ENCODE peak calls at places on chromosomes 12 and 14, in eight cellular contexts. M is ovary, W is sigmoid colon, X is A549, F is heart left ventricle, Q is Peyer's patch, J is IMR-90, L is lower leg skin. Z is an unnamed sample.

GRCh38 chr14:104355949-104356737 is 217.8 kb downstream of the KIF26A start:
- DNase-seq in F (no peak), Q (peak), X (no peak), L (no peak), M (no peak), W (peak), J (no peak), Z (peak)

GRCh38 chr14:21039059-21039422 is 3.1 kb upstream of the RNASE7 start:
- DNase-seq in X (no peak), Q (peak), M (peak), F (peak), L (peak), J (peak), W (peak), Z (peak)

GRCh38 chr12:91877461-91878230 is 268.0 kb downstream of the BTG1 start:
- DNase-seq in J (no peak), L (no peak), Q (no peak), M (no peak), W (no peak), F (no peak), X (no peak), Z (no peak)

GRCh38 chr12:122067966-122068365 is 10.6 kb upstream of the MLXIP start:
- DNase-seq in X (no peak), L (no peak), J (peak), F (no peak), Q (peak), M (peak), W (peak), Z (no peak)

GRCh38 chr12:48080285-48080684 is 25.6 kb downstream of the SENP1 start:
- DNase-seq in J (no peak), L (no peak), Q (no peak), F (no peak), M (no peak), W (no peak), X (no peak), Z (no peak)

GRCh38 chr14:100622234-100622633 is 35.0 kb upstream of the BEGAIN start:
- DNase-seq in X (no peak), Q (peak), J (no peak), M (peak), L (no peak), F (no peak), W (peak), Z (no peak)

GRCh38 chr14:90820958-90821357 is 4.7 kb upstream of the TTC7B start:
- DNase-seq in J (peak), F (no peak), Q (peak), M (no peak), W (no peak), X (no peak), L (no peak), Z (peak)

GRCh38 chr12:114448618-114448933 is 42.6 kb upstream of the TBX5 start:
- DNase-seq in M (no peak), F (peak), L (no peak), W (no peak), X (no peak), Q (no peak), J (no peak), Z (no peak)

GRCh38 chr14:52044791-52045522 is 23.9 kb downstream of the NID2 start:
- DNase-seq in F (no peak), L (no peak), X (no peak), J (peak), M (no peak), Q (no peak), W (peak), Z (peak)

GRCh38 chr12:79415754-79416435 is 274.9 kb downstream of the PAWR start:
- DNase-seq in W (no peak), J (peak), L (no peak), M (no peak), Q (peak), X (no peak), F (no peak), Z (peak)

GRCh38 chr12:108266131-108266530 is 73.0 kb downstream of the CMKLR1 start:
- DNase-seq in M (no peak), F (no peak), L (no peak), Q (no peak), J (no peak), X (no peak), W (no peak), Z (no peak)

GRCh38 chr14:22386924-22387775 is 201.9 kb downstream of the DAD1 start:
- DNase-seq in L (peak), J (peak), W (peak), M (peak), Q (peak), F (peak), X (peak), Z (peak)

GRCh38 chr14:51028851-51029754 is 65.8 kb downstream of the TRIM9 start:
- DNase-seq in Q (no peak), J (peak), M (no peak), F (no peak), L (no peak), X (no peak), W (no peak), Z (no peak)

GRCh38 chr14:76537912-76538647 is 162.1 kb downstream of the ESRRB start:
- DNase-seq in L (no peak), W (peak), J (no peak), Q (no peak), X (no peak), M (no peak), F (no peak), Z (no peak)

GRCh38 chr12:123267991-123268843 is 3.4 kb downstream of the CDK2AP1 start:
- DNase-seq in M (no peak), L (no peak), X (no peak), W (no peak), J (no peak), Q (peak), F (peak), Z (peak)

GRCh38 chr12:93968518-93968917 is 179.9 kb upstream of the PLXNC1 start:
- DNase-seq in M (no peak), X (no peak), J (no peak), W (no peak), L (no peak), F (no peak), Q (no peak), Z (no peak)

GRCh38 chr12:95230313-95230712 is 12.7 kb downstream of the VEZT start:
- DNase-seq in X (no peak), F (no peak), Q (no peak), J (no peak), L (no peak), W (no peak), M (no peak), Z (no peak)

GRCh38 chr14:81396108-81396507 is 4.0 kb downstream of the STON2 start:
- DNase-seq in M (no peak), J (no peak), Q (no peak), W (no peak), F (no peak), X (no peak), L (no peak), Z (no peak)

GRCh38 chr12:55732288-55732687 is 3.5 kb upstream of the CD63 start:
- DNase-seq in Q (peak), W (peak), J (no peak), M (no peak), F (no peak), X (no peak), L (no peak), Z (peak)

GRCh38 chr12:99824900-99825562 is 159.7 kb downstream of the ANKS1B start:
- DNase-seq in Q (no peak), F (no peak), W (no peak), J (no peak), X (no peak), M (no peak), L (no peak), Z (no peak)

GRCh38 chr12:7221486-7221885 is 32.0 kb downstream of the PEX5 start:
- DNase-seq in M (no peak), J (peak), X (no peak), Q (no peak), L (no peak), W (no peak), F (no peak), Z (no peak)

GRCh38 chr12:113980537-113981337 is 14.6 kb upstream of the RBM19 start:
- DNase-seq in L (no peak), M (no peak), J (peak), W (no peak), X (peak), Q (peak), F (no peak), Z (peak)

GRCh38 chr12:90274407-90274806 is 565.8 kb upstream of the ATP2B1 start:
- DNase-seq in W (no peak), M (no peak), Q (no peak), J (no peak), L (no peak), F (no peak), X (no peak), Z (no peak)

GRCh38 chr12:11621797-11622423 is 27.6 kb upstream of the ETV6 start:
- DNase-seq in Q (peak), W (no peak), J (no peak), M (peak), L (no peak), F (peak), X (no peak), Z (no peak)

GRCh38 chr12:112479413-112479812 is 60.7 kb downstream of the PTPN11 start:
- DNase-seq in J (no peak), M (no peak), Q (no peak), F (no peak), X (no peak), L (no peak), W (no peak), Z (no peak)

GRCh38 chr14:35975814-35976213 is 149.7 kb downstream of the BRMS1L start:
- DNase-seq in M (no peak), Q (no peak), X (no peak), W (no peak), L (no peak), J (no peak), F (no peak), Z (no peak)

GRCh38 chr12:96237465-96238077 is 43.4 kb downstream of the ELK3 start:
- DNase-seq in X (no peak), M (peak), F (peak), Q (peak), L (peak), J (peak), W (peak), Z (peak)

GRCh38 chr12:22409071-22409951 is 74.8 kb upstream of the ST8SIA1 start:
- DNase-seq in W (no peak), Q (peak), L (no peak), M (no peak), J (no peak), F (no peak), X (no peak), Z (no peak)

GRCh38 chr14:104281768-104282301 is 143.4 kb downstream of the KIF26A start:
- DNase-seq in F (no peak), J (no peak), Q (peak), W (no peak), X (no peak), L (no peak), M (peak), Z (peak)

DNA sequence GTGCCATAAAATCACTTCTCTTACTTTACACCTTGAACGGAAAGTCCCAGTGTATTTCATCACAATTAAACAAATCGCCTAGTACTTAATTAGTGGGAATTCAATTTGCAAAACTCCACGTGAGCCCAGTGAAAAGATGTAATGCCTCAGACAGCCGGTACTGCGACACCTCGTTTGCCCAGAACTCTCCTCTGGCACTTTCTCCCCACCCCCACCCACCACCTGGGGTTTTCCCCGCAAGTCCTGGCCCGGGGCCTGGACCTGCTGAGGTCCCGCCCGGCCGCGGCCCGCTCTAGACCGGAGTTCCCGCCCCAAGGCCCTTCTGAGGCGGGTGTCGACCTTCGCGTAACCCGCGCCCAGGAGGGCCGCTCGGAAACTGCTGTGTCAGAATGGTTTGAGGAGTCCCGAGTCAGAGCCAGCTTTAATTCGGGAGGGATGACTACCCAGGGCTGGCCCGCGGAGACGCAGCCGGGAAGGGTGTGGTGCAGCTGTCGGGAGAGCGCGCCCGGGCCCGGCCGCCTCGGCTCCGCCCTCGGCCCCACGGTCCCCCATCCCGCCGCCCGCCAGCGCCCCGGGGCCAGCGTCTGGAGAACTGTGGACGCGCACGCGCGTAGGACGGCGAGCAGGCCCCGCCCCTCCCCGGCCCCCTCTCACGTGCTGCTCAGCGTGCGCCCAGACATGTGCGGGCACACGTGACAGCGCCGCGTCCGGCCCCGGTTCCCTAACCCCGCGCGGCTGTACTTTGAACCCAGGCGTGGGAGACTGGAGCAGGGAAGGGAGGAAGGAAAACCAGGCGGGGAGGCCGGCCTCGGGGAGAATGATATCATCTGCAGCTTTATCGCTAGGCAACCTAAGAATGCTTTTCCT is 10.8 kb downstream of the BHLHE41 start:
- DNase-seq in M (peak), Q (peak), F (peak), X (peak), J (peak), W (peak), L (peak), Z (peak)
- TF ChIP-seq POLR2A in M (peak), Q (peak), F (peak), X (peak), J (peak), W (peak), L (no peak), Z (peak)

GRCh38 chr12:75511116-75512048 is at the start of gene KRR1:
- DNase-seq in J (peak), W (peak), L (peak), Q (peak), X (peak), M (peak), F (peak), Z (peak)
- TF ChIP-seq POLR2A in J (peak), W (no peak), L (no peak), Q (no peak), X (peak), M (no peak), F (peak), Z (peak)

DNA sequence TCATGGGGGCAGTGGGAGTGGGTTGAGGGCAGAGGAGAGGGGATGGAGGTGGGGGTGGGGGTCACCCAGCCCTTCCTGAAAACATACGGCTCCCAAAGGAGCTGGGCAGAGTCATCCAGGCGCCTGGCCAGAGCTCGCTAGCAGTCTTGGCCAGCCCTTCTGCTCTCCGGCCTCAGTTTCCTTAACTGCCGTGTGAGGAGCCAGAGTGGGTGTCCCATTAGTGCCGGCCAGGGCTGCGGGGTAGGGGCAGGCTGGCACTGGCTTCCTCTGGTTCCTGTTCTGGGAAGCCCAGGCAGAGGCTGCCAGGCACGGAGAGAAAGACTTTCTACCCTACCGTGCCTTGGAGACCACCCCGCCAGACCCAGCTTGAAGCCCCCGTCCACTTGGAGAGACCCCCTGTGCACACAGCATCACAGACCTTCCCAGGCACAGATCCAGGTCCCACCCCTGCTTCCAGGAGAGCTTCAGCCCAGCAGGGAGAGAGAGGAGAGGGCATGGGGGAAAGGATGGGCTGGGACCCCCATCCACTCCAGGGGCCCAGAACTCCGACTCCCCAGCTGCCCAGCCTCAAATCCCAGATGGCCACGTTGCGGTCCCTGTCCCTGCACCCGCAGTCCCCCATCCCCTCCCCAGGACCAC is 93.3 kb downstream of the RFLNA start:
- DNase-seq in W (no peak), L (no peak), F (no peak), Q (no peak), J (no peak), M (no peak), X (no peak), Z (no peak)
- TF ChIP-seq POLR2A in W (no peak), L (no peak), F (no peak), Q (no peak), J (no peak), M (no peak), X (peak), Z (no peak)

GRCh38 chr12:46362895-46363581 is 9.5 kb downstream of the SLC38A2 start:
- DNase-seq in F (no peak), L (no peak), X (no peak), J (no peak), W (no peak), M (no peak), Q (no peak), Z (no peak)

GRCh38 chr12:46364300-46364696 is 8.3 kb downstream of the SLC38A2 start:
- DNase-seq in X (no peak), F (no peak), M (no peak), J (no peak), L (no peak), Q (no peak), W (no peak), Z (no peak)

GRCh38 chr12:46364777-46365580 is 7.6 kb downstream of the SLC38A2 start:
- DNase-seq in M (peak), X (no peak), Q (peak), J (peak), L (no peak), W (peak), F (peak), Z (peak)

GRCh38 chr12:46361667-46362034 is 10.9 kb downstream of the SLC38A2 start:
- DNase-seq in L (no peak), W (no peak), F (no peak), X (no peak), M (no peak), Q (no peak), J (no peak), Z (no peak)

DNA sequence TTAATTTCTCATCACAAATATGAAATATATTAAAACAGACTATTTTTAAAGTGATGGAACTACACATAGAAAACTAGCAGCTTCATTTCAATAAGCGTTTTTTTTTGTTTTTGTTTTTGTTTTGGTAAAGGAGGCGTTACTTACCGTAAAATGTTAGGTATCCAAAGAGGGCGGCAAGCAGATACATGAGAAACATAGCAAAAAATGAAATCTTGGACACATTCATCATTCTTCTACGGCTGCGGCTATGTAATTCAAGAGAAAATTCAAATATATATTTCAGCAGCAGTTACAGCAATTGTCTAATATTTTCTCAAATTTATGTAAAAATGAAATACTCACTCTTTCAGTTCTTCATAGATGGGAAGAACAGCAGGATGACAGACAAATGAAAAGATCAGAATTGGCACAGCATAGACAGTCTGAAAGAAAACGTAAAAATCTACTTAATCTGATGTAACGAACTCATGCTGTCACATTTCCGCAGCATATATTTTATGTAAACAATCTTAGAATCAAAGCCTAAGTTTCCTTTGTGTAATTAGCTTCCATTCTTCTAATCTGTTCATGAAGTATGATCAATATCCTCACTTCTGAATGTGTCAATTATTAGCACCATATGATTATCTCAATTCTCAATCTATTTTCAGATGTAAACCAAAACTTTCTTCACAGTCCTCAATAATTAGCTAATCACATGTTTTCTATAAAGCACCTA is 8.8 kb downstream of the SLC38A2 start:
- DNase-seq in X (no peak), L (no peak), F (no peak), M (no peak), Q (no peak), W (no peak), J (no peak), Z (no peak)
- TF ChIP-seq POLR2A in X (no peak), L (no peak), F (no peak), M (no peak), Q (no peak), W (no peak), J (peak), Z (no peak)

DNA sequence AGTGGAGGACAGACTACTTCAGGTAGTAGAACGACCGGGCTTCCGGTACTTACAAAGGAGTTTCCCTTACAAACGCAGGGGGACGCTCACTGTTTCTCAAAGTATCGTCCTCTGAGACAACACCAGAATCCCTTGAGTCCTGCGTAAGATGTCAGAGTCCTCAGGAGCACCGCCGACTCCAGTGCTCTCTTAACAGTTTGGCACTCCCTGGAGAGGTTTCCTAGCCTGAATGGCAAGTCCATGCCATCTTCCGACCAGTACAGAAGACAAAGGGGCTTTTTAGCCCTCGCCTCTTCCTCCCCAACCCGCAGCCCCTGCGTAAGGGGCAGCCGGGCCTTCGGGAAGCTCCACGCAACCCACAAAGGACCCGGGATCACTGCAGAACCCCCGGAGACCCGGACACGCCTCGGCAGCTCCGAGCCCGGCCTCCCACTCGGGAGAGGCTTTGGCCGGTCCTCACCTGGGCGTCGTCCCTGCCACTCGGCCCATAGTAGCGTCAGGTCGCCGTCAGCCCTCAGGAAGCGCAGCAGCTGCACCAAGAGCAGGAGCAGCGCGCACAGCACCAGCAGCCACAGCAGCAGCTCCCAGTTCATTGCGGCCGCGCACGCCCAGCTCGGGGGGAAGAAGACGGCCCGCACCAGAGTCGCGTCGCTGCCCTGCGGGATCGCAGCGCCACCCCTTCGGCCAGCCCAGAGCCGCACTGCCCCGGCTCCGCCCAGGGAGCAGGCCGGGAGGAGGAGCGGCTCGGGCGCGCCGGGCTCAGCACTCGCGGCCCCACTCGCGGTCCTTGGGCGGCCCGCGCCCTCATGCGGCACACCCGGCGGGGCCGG is at the start of gene DHRS7:
- DNase-seq in F (peak), J (peak), Q (peak), W (peak), M (peak), X (peak), L (peak), Z (peak)
- TF ChIP-seq POLR2A in F (peak), J (peak), Q (peak), W (peak), M (peak), X (peak), L (no peak), Z (peak)

GRCh38 chr14:92568621-92569479 is 55.3 kb downstream of the RIN3 start:
- DNase-seq in Q (peak), J (no peak), F (peak), X (no peak), M (no peak), W (peak), L (no peak), Z (no peak)
- TF ChIP-seq POLR2A in Q (no peak), J (no peak), F (no peak), X (no peak), M (no peak), W (no peak), L (no peak), Z (no peak)